ENCODE peak calls at places on chromosomes 4 and X, in eight cellular contexts. Y, U, T, R, X, I, N and L are unnamed samples. For H3K36me3, the result is how much of the 10 kb centered on the place peaks cover.

GRCh38 chr4:2619459-2619858 is 83.0 kb downstream of the FAM193A start:
- DNase-seq in U (no peak), T (no peak), Y (no peak), I (no peak), N (no peak), X (no peak), R (no peak), L (no peak)

GRCh38 chr4:84263415-84263814 is 235.7 kb downstream of the NKX6-1 start:
- DNase-seq in R (no peak), N (no peak), I (no peak), X (no peak), U (no peak), Y (no peak), T (no peak), L (no peak)

GRCh38 chr4:18533262-18533775 is 511.8 kb upstream of the LCORL start:
- DNase-seq in R (no peak), N (no peak), Y (no peak), X (no peak), U (no peak), I (no peak), T (no peak), L (no peak)

GRCh38 chrX:319579-320125 is 1.1 kb upstream of the GTPBP6 start:
- DNase-seq in I (no peak), N (peak), T (peak), U (no peak), R (peak), Y (peak), X (peak), L (no peak)

GRCh38 chr4:141220271-141220654 is 432 bp upstream of the ZNF330 start:
- DNase-seq in Y (no peak), I (no peak), T (no peak), X (no peak), U (no peak), R (no peak), N (no peak), L (no peak)

GRCh38 chr4:172202480-172203076 is 389.4 kb downstream of the GALNTL6 start:
- DNase-seq in U (no peak), I (peak), R (no peak), T (no peak), X (no peak), N (no peak), Y (no peak), L (no peak)

GRCh38 chr4:83851261-83852084 is 315.6 kb downstream of the GPAT3 start:
- DNase-seq in I (peak), R (no peak), X (no peak), U (no peak), T (no peak), Y (no peak), N (no peak), L (no peak)

GRCh38 chr4:152780267-152780811 is 585 bp downstream of the ARFIP1 start:
- DNase-seq in U (no peak), X (no peak), I (peak), N (peak), T (no peak), R (no peak), Y (no peak), L (no peak)

GRCh38 chr4:79855081-79855480 is 217.9 kb downstream of the ANTXR2 start:
- DNase-seq in I (peak), T (no peak), X (no peak), U (no peak), N (no peak), Y (no peak), R (no peak), L (no peak)

GRCh38 chrX:145823132-145823531 is 5.5 kb downstream of the SLITRK2 start:
- DNase-seq in U (no peak), T (no peak), Y (no peak), I (no peak), N (no peak), X (no peak), R (no peak), L (no peak)

GRCh38 chr4:86243750-86244149 is 116.1 kb downstream of the MAPK10 start:
- DNase-seq in T (no peak), I (no peak), R (no peak), Y (no peak), X (no peak), N (no peak), U (no peak), L (no peak)

GRCh38 chr4:176313596-176314341 is 6.0 kb upstream of the SPCS3 start:
- DNase-seq in I (no peak), U (no peak), Y (no peak), T (no peak), R (no peak), X (no peak), N (no peak), L (no peak)

GRCh38 chrX:97685753-97686152 is 802.0 kb downstream of the RPA4 start:
- DNase-seq in X (no peak), N (peak), R (no peak), Y (no peak), T (no peak), I (peak), U (no peak), L (peak)

GRCh38 chrX:134537179-134537945 is 77.4 kb downstream of the HPRT1 start:
- DNase-seq in T (no peak), N (no peak), R (no peak), U (no peak), Y (peak), X (no peak), I (peak), L (no peak)

GRCh38 chrX:118216488-118216887 is 99.9 kb upstream of the KLHL13 start:
- DNase-seq in I (no peak), U (no peak), X (no peak), T (no peak), Y (peak), N (no peak), R (no peak), L (peak)

GRCh38 chr4:26736621-26737020 is 124.0 kb upstream of the STIM2 start:
- DNase-seq in R (no peak), I (peak), X (no peak), N (no peak), U (no peak), T (no peak), Y (no peak), L (no peak)

GRCh38 chrX:12693754-12694153 is 97.5 kb upstream of the PRPS2 start:
- DNase-seq in I (no peak), Y (no peak), N (no peak), X (no peak), U (no peak), T (no peak), R (no peak), L (no peak)

GRCh38 chr4:100949350-100949935 is 397.9 kb downstream of the PPP3CA start:
- DNase-seq in I (no peak), X (no peak), T (no peak), U (no peak), N (no peak), Y (no peak), R (no peak), L (no peak)

GRCh38 chr4:124321370-124321769 is 391.2 kb downstream of the ANKRD50 start:
- DNase-seq in N (no peak), X (no peak), I (peak), R (no peak), T (no peak), Y (no peak), U (no peak), L (no peak)

GRCh38 chrX:110114260-110114776 is 111.4 kb downstream of the TMEM164 start:
- DNase-seq in I (no peak), R (no peak), U (no peak), T (no peak), N (no peak), Y (no peak), X (no peak), L (no peak)

GRCh38 chrX:41822917-41823316 is 98.9 kb downstream of the GPR82 start:
- DNase-seq in R (no peak), N (no peak), Y (no peak), I (no peak), T (no peak), X (no peak), U (no peak), L (no peak)

GRCh38 chrX:123422875-123423274 is 238.8 kb downstream of the GRIA3 start:
- DNase-seq in I (peak), N (peak), U (no peak), Y (peak), R (no peak), X (no peak), T (no peak), L (no peak)

GRCh38 chr4:70935038-70935437 is 32.9 kb downstream of the MOB1B start:
- DNase-seq in I (no peak), R (no peak), T (no peak), U (no peak), Y (no peak), X (no peak), N (no peak), L (no peak)

GRCh38 chr4:52864816-52865215 is 2.7 kb downstream of the RASL11B start:
- DNase-seq in X (no peak), T (no peak), N (no peak), I (peak), R (no peak), U (no peak), Y (no peak), L (no peak)

GRCh38 chrX:10137516-10137915 is 19.3 kb upstream of the CLCN4 start:
- DNase-seq in U (no peak), N (no peak), Y (no peak), R (no peak), X (no peak), T (no peak), I (no peak), L (no peak)

GRCh38 chr4:24930136-24930535 is 17.3 kb upstream of the CCDC149 start:
- DNase-seq in R (no peak), T (no peak), I (no peak), X (no peak), U (no peak), N (no peak), Y (no peak), L (no peak)

GRCh38 chr4:155119006-155119405 is 89.4 kb upstream of the NPY2R start:
- DNase-seq in I (no peak), R (no peak), T (no peak), N (no peak), U (no peak), Y (no peak), X (no peak), L (no peak)

GRCh38 chr4:18508801-18509200 is 487.2 kb upstream of the LCORL start:
- DNase-seq in I (no peak), Y (no peak), N (no peak), R (no peak), X (no peak), U (no peak), T (no peak), L (no peak)

GRCh38 chr4:125739760-125740159 is 425.0 kb downstream of the FAT4 start:
- DNase-seq in N (peak), R (no peak), X (no peak), U (no peak), I (peak), T (no peak), Y (no peak), L (no peak)

GRCh38 chrX:14026121-14026520 is 3.6 kb downstream of the GEMIN8 start:
- DNase-seq in R (no peak), X (no peak), U (no peak), I (no peak), Y (no peak), T (no peak), N (no peak), L (no peak)

GRCh38 chrX:14029039-14029424 is 660 bp downstream of the GEMIN8 start:
- DNase-seq in I (no peak), X (no peak), R (no peak), Y (no peak), U (no peak), T (no peak), N (no peak), L (no peak)

GRCh38 chrX:14028473-14028872 is 1.2 kb downstream of the GEMIN8 start:
- DNase-seq in R (no peak), Y (no peak), U (no peak), N (no peak), T (no peak), I (no peak), X (no peak), L (no peak)

GRCh38 chrX:14027031-14027430 is 2.7 kb downstream of the GEMIN8 start:
- DNase-seq in X (no peak), Y (no peak), I (peak), T (no peak), R (no peak), U (no peak), N (peak), L (peak)

DNA sequence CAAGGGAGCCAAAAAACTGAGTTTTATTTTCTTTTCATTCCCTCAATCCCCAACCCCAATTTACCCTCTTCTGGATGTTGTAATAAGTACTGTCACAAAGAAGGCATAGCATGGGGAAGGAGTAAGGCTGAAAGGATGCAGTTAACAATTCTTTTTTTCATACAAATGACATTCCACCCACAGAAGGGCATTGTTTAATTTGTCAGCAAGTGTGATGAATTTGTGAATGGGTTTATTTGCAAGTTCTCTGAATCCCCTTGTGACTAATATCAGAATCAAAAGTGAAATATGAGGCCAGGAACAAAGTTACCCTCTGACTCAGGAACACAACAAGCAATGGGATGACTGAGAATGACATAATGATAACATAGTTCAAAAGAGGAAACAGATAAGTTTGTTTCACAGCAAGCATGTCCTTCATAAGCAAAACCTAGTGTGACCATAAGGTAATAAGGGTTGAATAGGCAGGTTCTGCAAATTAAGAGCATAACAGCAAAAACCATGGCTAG is 2.1 kb downstream of the GEMIN8 start:
- DNase-seq in N (no peak), X (no peak), R (no peak), T (no peak), U (no peak), Y (no peak), I (peak), L (no peak)
- TF ChIP-seq POLR2A in N (no peak), X (no peak), R (no peak), T (no peak), U (no peak), Y (no peak), I (no peak), L (no peak)

GRCh38 chr4:30553151-30553550 is 167.0 kb upstream of the PCDH7 start:
- DNase-seq in R (no peak), Y (no peak), T (no peak), I (no peak), X (no peak), U (no peak), N (no peak), L (no peak)
- H3K36me3 ChIP-seq in R (under half), Y (under half), T (under half), I (under half), X (under half), U (under half), N (under half), L (under half)

DNA sequence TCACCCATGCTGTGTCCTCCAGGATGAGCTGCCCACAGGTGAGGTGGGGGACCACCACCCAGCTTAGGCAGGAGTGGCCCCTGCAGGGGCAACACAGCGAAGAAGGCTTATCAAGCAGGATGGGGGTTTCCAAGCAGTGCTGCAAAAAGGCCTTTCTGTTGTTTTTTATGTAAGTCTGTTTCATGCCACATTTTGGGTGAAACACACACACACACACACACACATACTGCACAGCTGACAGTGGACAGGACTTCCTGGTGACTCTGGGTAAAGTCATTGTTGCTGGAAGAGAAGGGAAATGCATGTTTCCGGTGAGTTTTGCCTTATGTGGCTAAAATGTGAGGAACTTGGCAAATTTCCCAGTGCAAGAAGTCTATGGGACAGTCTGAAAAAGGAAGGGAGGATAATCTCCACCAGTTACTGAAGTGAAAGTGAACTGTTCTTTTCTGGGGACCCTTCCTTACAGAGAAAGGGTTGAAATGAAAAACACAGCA is 119.2 kb downstream of the IRF2 start:
- DNase-seq in Y (no peak), T (no peak), N (peak), I (peak), R (no peak), U (peak), X (peak), L (peak)
- TF ChIP-seq POLR2A in Y (no peak), T (no peak), N (no peak), I (no peak), R (no peak), U (no peak), X (no peak), L (no peak)

GRCh38 chr4:127922226-127922625 is 41.5 kb downstream of the PLK4 start:
- DNase-seq in U (no peak), I (no peak), X (no peak), R (no peak), Y (no peak), N (no peak), T (no peak), L (no peak)
- H3K36me3 ChIP-seq in U (under half), I (under half), X (half or more), R (under half), Y (under half), N (under half), T (half or more), L (under half)

GRCh38 chr4:515251-515650 is 16.2 kb downstream of the PIGG start:
- DNase-seq in T (no peak), U (no peak), Y (no peak), R (no peak), N (no peak), X (peak), I (no peak), L (no peak)

GRCh38 chr4:517806-518070 is 18.7 kb downstream of the PIGG start:
- DNase-seq in I (no peak), X (no peak), U (no peak), N (no peak), R (no peak), Y (no peak), T (no peak), L (no peak)

GRCh38 chr4:518569-519083 is 19.6 kb downstream of the PIGG start:
- DNase-seq in N (no peak), X (peak), Y (no peak), T (no peak), R (no peak), I (no peak), U (no peak), L (no peak)

GRCh38 chr4:519203-519651 is 20.2 kb downstream of the PIGG start:
- DNase-seq in U (no peak), Y (no peak), I (no peak), R (peak), N (no peak), X (peak), T (no peak), L (no peak)

GRCh38 chr4:517061-517805 is 18.2 kb downstream of the PIGG start:
- DNase-seq in T (no peak), X (no peak), R (no peak), U (no peak), I (no peak), N (no peak), Y (no peak), L (no peak)
- TF ChIP-seq POLR2A in T (no peak), X (no peak), R (no peak), U (no peak), I (no peak), N (no peak), Y (no peak), L (no peak)

DNA sequence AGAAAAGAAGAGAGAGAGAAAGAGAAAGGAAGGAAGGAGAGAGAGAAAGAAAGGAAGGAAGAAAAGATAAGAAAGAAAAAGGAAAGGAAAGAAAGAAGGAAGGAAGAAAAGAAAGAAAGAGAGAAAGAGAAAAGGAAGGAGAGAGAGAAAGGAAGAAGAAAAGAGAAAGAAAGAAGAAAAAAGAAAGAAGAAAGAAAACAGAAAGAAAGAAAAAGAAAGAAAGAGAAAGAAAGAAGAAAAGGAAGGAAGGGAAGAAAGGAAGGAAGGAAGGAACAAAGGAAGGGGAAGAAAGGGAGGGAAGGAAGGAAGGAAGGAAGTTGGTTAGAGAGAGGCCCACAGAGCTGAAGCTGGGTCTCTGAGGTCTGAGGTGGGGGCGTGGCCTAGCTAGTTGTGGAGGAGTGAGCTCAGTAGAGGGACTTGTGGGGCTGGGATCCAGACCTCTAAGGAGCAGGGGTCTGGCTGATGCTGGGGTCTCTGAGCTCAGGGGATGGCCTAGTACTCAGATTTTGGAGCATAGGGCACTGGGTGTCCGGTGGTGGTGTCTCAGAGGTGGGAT is 27.1 kb upstream of the PDZD4 start:
- DNase-seq in U (no peak), Y (no peak), I (no peak), R (no peak), X (peak), N (no peak), T (no peak), L (no peak)
- H3K36me3 ChIP-seq in U (under half), Y (under half), I (under half), R (under half), X (under half), N (under half), T (under half), L (under half)

DNA sequence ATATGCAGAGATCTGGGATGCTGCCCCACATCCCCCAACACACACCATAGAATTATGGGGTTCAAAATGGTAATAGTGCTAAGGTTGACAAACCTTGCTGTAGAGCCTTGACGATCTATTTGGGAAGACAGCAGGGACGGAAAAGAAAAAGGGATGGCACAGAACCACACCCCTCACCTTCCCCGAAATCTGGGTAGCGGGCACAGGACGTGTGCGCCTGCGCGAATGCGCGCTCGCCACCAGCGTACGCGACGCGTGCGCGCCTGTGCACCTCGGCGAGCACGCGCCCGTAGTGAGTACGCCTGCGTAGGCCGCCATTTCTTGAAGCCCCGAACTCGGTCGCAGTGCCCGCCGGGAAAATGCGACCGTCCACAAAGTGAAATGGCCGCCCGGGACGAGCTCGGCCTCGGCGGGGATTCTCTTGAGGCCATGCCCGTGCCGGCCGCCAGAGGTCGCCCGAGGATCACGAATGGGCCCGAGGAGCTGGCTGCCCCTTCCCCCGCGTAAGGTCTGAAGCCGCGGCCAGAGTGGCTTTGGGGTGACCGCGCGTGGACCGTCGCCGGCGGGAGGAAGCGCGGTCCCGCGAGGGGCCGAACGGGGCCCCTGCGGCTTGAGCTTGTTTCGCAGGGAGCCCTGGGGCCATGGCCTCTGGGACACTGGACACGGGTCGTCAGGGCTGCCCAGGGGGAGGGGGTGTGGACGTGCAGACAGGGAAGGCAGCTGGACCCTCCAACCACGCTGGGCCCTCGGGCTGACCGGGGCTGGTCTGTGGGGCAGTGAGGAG is 43.7 kb downstream of the ZNF185 start:
- DNase-seq in Y (peak), R (peak), T (peak), U (peak), N (peak), I (peak), X (peak), L (peak)
- TF ChIP-seq POLR2A in Y (no peak), R (no peak), T (no peak), U (no peak), N (peak), I (peak), X (no peak), L (no peak)